ENCODE peak calls at places on chromosomes 11 and 22, in four cellular contexts. One of them, this sample, is unnamed.

GRCh38 chr22:48084041-48084748 is 1321.7 kb downstream of the TBC1D22A start:
- DNase-seq in fibroblast of lung: no peak
- DNase-seq in lung: no peak
- DNase-seq in activated CD8-positive, alpha-beta T cell treated with anti-CD3 and anti-CD28 coated beads for 36 hours: peak
- DNase-seq in this sample: no peak

GRCh38 chr22:47281126-47282106 is 519.0 kb downstream of the TBC1D22A start:
- DNase-seq in fibroblast of lung: peak
- DNase-seq in lung: no peak
- DNase-seq in activated CD8-positive, alpha-beta T cell treated with anti-CD3 and anti-CD28 coated beads for 36 hours: no peak
- DNase-seq in this sample: no peak

GRCh38 chr11:123272565-123272964 is 77.5 kb upstream of the CLMP start:
- DNase-seq in fibroblast of lung: no peak
- DNase-seq in lung: no peak
- DNase-seq in activated CD8-positive, alpha-beta T cell treated with anti-CD3 and anti-CD28 coated beads for 36 hours: no peak
- DNase-seq in this sample: no peak

GRCh38 chr11:80980221-80980620 is 1539.4 kb upstream of the TENM4 start:
- DNase-seq in fibroblast of lung: peak
- DNase-seq in lung: no peak
- DNase-seq in activated CD8-positive, alpha-beta T cell treated with anti-CD3 and anti-CD28 coated beads for 36 hours: no peak
- DNase-seq in this sample: no peak

GRCh38 chr11:34466802-34467488 is 28.2 kb downstream of the CAT start:
- DNase-seq in fibroblast of lung: no peak
- DNase-seq in lung: no peak
- DNase-seq in activated CD8-positive, alpha-beta T cell treated with anti-CD3 and anti-CD28 coated beads for 36 hours: no peak
- DNase-seq in this sample: no peak

GRCh38 chr22:29205598-29206371 is at the start of gene EMID1:
- DNase-seq in fibroblast of lung: peak
- DNase-seq in lung: no peak
- DNase-seq in activated CD8-positive, alpha-beta T cell treated with anti-CD3 and anti-CD28 coated beads for 36 hours: peak
- DNase-seq in this sample: peak

GRCh38 chr11:10394229-10395100 is 60.6 kb upstream of the AMPD3 start:
- DNase-seq in fibroblast of lung: peak
- DNase-seq in lung: no peak
- DNase-seq in activated CD8-positive, alpha-beta T cell treated with anti-CD3 and anti-CD28 coated beads for 36 hours: no peak
- DNase-seq in this sample: no peak

GRCh38 chr22:39178206-39179111 is 26.0 kb upstream of the CBX7 start:
- DNase-seq in fibroblast of lung: peak
- DNase-seq in lung: no peak
- DNase-seq in activated CD8-positive, alpha-beta T cell treated with anti-CD3 and anti-CD28 coated beads for 36 hours: no peak
- DNase-seq in this sample: no peak

GRCh38 chr11:122126024-122126678 is 10.1 kb upstream of the BLID start:
- DNase-seq in fibroblast of lung: no peak
- DNase-seq in lung: no peak
- DNase-seq in activated CD8-positive, alpha-beta T cell treated with anti-CD3 and anti-CD28 coated beads for 36 hours: no peak
- DNase-seq in this sample: no peak

GRCh38 chr11:69906453-69906907 is 87.3 kb upstream of the FGF3 start:
- DNase-seq in fibroblast of lung: no peak
- DNase-seq in lung: no peak
- DNase-seq in activated CD8-positive, alpha-beta T cell treated with anti-CD3 and anti-CD28 coated beads for 36 hours: no peak
- DNase-seq in this sample: peak

GRCh38 chr11:107860688-107861087 is 2.1 kb upstream of the SLC35F2 start:
- DNase-seq in fibroblast of lung: no peak
- DNase-seq in lung: no peak
- DNase-seq in activated CD8-positive, alpha-beta T cell treated with anti-CD3 and anti-CD28 coated beads for 36 hours: no peak
- DNase-seq in this sample: no peak

GRCh38 chr11:117743121-117743815 is 53.7 kb downstream of the DSCAML1 start:
- DNase-seq in fibroblast of lung: no peak
- DNase-seq in lung: no peak
- DNase-seq in activated CD8-positive, alpha-beta T cell treated with anti-CD3 and anti-CD28 coated beads for 36 hours: peak
- DNase-seq in this sample: no peak

GRCh38 chr22:33780761-33781160 is 139.5 kb downstream of the LARGE1 start:
- DNase-seq in fibroblast of lung: no peak
- DNase-seq in lung: no peak
- DNase-seq in activated CD8-positive, alpha-beta T cell treated with anti-CD3 and anti-CD28 coated beads for 36 hours: no peak
- DNase-seq in this sample: no peak

GRCh38 chr11:57456960-57457642 is 3.2 kb upstream of the RTN4RL2 start:
- DNase-seq in fibroblast of lung: peak
- DNase-seq in lung: peak
- DNase-seq in activated CD8-positive, alpha-beta T cell treated with anti-CD3 and anti-CD28 coated beads for 36 hours: peak
- DNase-seq in this sample: peak

GRCh38 chr11:115712296-115712695 is 208.1 kb upstream of the CADM1 start:
- DNase-seq in fibroblast of lung: no peak
- DNase-seq in lung: no peak
- DNase-seq in activated CD8-positive, alpha-beta T cell treated with anti-CD3 and anti-CD28 coated beads for 36 hours: no peak
- DNase-seq in this sample: no peak

This sample was measured in hepatic stellate cell.